ENCODE peak calls at places on chromosomes 12 and 14, in six cellular contexts. P is HS-5; M is hypothalamus; E is stimulated activated CD8-positive, alpha-beta memory T cell treated with anti-CD3 and anti-CD28 coated beads, Interleukin-15, amount 100 ng/mL, for 1 hour; L is ascending aorta; C is T-helper 2 cell. Z is an unnamed sample.

GRCh38 chr14:75905505-75905904 is 76.3 kb downstream of the TGFB3 start:
- DNase-seq in P (no peak), M (peak; percentile 9), E (no peak), L (peak; percentile 70), C (no peak), Z (no peak)

GRCh38 chr12:106107566-106107965 is 31.2 kb downstream of the NUAK1 start:
- DNase-seq in P (no peak), M (no peak), E (no peak), L (no peak), C (no peak), Z (no peak)

GRCh38 chr14:102570334-102570995 is 22.0 kb upstream of the RCOR1 start:
- DNase-seq in P (no peak), M (no peak), E (no peak), L (no peak), C (no peak), Z (no peak)

GRCh38 chr12:109255377-109255776 is 53.7 kb downstream of the FOXN4 start:
- DNase-seq in P (no peak), M (peak; percentile 20), E (no peak), L (no peak), C (no peak), Z (no peak)

GRCh38 chr12:57224973-57225679 is 4.4 kb upstream of the SHMT2 start:
- DNase-seq in P (no peak), M (no peak), E (peak; percentile 28), L (no peak), C (peak; percentile 71), Z (no peak)

GRCh38 chr12:57280234-57281062 is 29.5 kb upstream of the STAC3 start:
- DNase-seq in P (peak; percentile 80), M (no peak), E (peak; percentile 34), L (peak; percentile 71), C (peak; percentile 80), Z (no peak)

GRCh38 chr12:26122681-26123481 is 2.0 kb downstream of the BHLHE41 start:
- DNase-seq in P (no peak), M (peak; percentile 85), E (no peak), L (peak; percentile 82), C (peak; percentile 29), Z (no peak)

GRCh38 chr14:104106471-104106991 is 21.0 kb downstream of the ASPG start:
- DNase-seq in P (no peak), M (no peak), E (no peak), L (peak; percentile 35), C (no peak), Z (no peak)

GRCh38 chr14:24784981-24785380 is 151.0 kb upstream of the GZMB start:
- DNase-seq in P (no peak), M (no peak), E (no peak), L (no peak), C (no peak), Z (no peak)

GRCh38 chr12:124509676-124510300 is 57.6 kb downstream of the NCOR2 start:
- DNase-seq in P (no peak), M (peak; percentile 65), E (no peak), L (peak; percentile 73), C (no peak), Z (no peak)

GRCh38 chr12:55931780-55932545 is 1.0 kb downstream of the DGKA start:
- DNase-seq in P (no peak), M (peak; percentile 46), E (no peak), L (peak; percentile 84), C (peak; percentile 62), Z (no peak)

GRCh38 chr12:109098142-109098652 is 800 bp downstream of the UNG start:
- DNase-seq in P (no peak), M (no peak), E (no peak), L (no peak), C (no peak), Z (no peak)

GRCh38 chr14:22753586-22753985 is 12.9 kb upstream of the OXA1L start:
- DNase-seq in P (no peak), M (no peak), E (no peak), L (no peak), C (no peak), Z (no peak)

GRCh38 chr12:52584156-52584682 is 10.6 kb upstream of the KRT74 start:
- DNase-seq in P (no peak), M (no peak), E (no peak), L (no peak), C (no peak), Z (no peak)

GRCh38 chr14:90573385-90574105 is 176.7 kb downstream of the CALM1 start:
- DNase-seq in P (no peak), M (no peak), E (no peak), L (no peak), C (no peak), Z (no peak)

GRCh38 chr12:53006810-53007742 is 820 bp downstream of the EIF4B start:
- DNase-seq in P (peak; percentile 32), M (peak; percentile 58), E (peak; percentile 59), L (peak; percentile 79), C (peak; percentile 85), Z (no peak)

GRCh38 chr14:69694730-69695663 is 71.9 kb upstream of the SRSF5 start:
- DNase-seq in P (no peak), M (no peak), E (no peak), L (no peak), C (no peak), Z (no peak)

GRCh38 chr12:13811061-13811460 is 170.3 kb downstream of the GRIN2B start:
- DNase-seq in P (peak; percentile 9), M (no peak), E (no peak), L (no peak), C (no peak), Z (no peak)

GRCh38 chr14:33709286-33709685 is 241.6 kb downstream of the EGLN3 start:
- DNase-seq in P (no peak), M (no peak), E (no peak), L (no peak), C (no peak), Z (no peak)

GRCh38 chr14:67514650-67515385 is 18.3 kb upstream of the PLEKHH1 start:
- DNase-seq in P (no peak), M (peak; percentile 55), E (no peak), L (peak; percentile 66), C (peak; percentile 68), Z (no peak)

GRCh38 chr14:94180655-94181271 is 6.6 kb downstream of the PPP4R4 start:
- DNase-seq in P (peak; percentile 47), M (no peak), E (no peak), L (no peak), C (peak; percentile 82), Z (no peak)

GRCh38 chr14:77302926-77303325 is 17.8 kb downstream of the POMT2 start:
- DNase-seq in P (no peak), M (no peak), E (no peak), L (no peak), C (peak; percentile 79), Z (no peak)

GRCh38 chr12:27907766-27908165 is 64.8 kb downstream of the PTHLH start:
- DNase-seq in P (peak; percentile 65), M (no peak), E (no peak), L (no peak), C (no peak), Z (no peak)

GRCh38 chr12:106582661-106583577 is at the start of gene RFX4:
- DNase-seq in P (no peak), M (peak; percentile 71), E (no peak), L (no peak), C (no peak), Z (no peak)

GRCh38 chr12:47020211-47020821 is 59.1 kb upstream of the PCED1B start:
- DNase-seq in P (no peak), M (no peak), E (no peak), L (no peak), C (no peak), Z (no peak)

GRCh38 chr12:111715242-111715641 is 29.4 kb downstream of the ACAD10 start:
- DNase-seq in P (no peak), M (peak; percentile 5), E (no peak), L (no peak), C (no peak), Z (no peak)

GRCh38 chr14:36067428-36068187 is 108.9 kb downstream of the PTCSC3 start:
- DNase-seq in P (no peak), M (no peak), E (no peak), L (no peak), C (peak; percentile 6), Z (no peak)

GRCh38 chr12:51218607-51219161 is 822 bp upstream of the POU6F1 start:
- DNase-seq in P (no peak), M (no peak), E (no peak), L (no peak), C (no peak), Z (no peak)

GRCh38 chr12:118033331-118033730 is 16.8 kb downstream of the RFC5 start:
- DNase-seq in P (no peak), M (no peak), E (no peak), L (no peak), C (no peak), Z (no peak)

GRCh38 chr14:63192085-63192484 is 12.2 kb upstream of the RHOJ start:
- DNase-seq in P (no peak), M (no peak), E (no peak), L (no peak), C (no peak), Z (no peak)

GRCh38 chr12:112606611-112607366 is 184.8 kb upstream of the RPH3A start:
- DNase-seq in P (no peak), M (no peak), E (no peak), L (no peak), C (no peak), Z (no peak)

GRCh38 chr14:59208224-59208814 is 19.9 kb downstream of the DAAM1 start:
- DNase-seq in P (peak; percentile 53), M (no peak), E (no peak), L (peak; percentile 70), C (no peak), Z (no peak)

Z was measured in cerebellar nuclear complex.